ENCODE peak calls at places on chromosomes 16 and 17, in six cellular contexts. One of them, this sample, is unnamed.

GRCh38 chr16:11349599-11350276 is 4.5 kb downstream of the RMI2 start:
- DNase-seq in NCI-H1694 treated with DMSO at 0.1 percent for 48 hours: no peak
- DNase-seq in aorta: peak
- DNase-seq in HuH-7.5: no peak
- DNase-seq in KG1: no peak
- DNase-seq in erythroblast: no peak
- DNase-seq in this sample: peak

GRCh38 chr16:82185012-82185411 is 15.0 kb upstream of the MPHOSPH6 start:
- DNase-seq in NCI-H1694 treated with DMSO at 0.1 percent for 48 hours: no peak
- DNase-seq in erythroblast: no peak
- DNase-seq in KG1: no peak
- DNase-seq in HuH-7.5: no peak
- DNase-seq in aorta: no peak
- DNase-seq in this sample: no peak

GRCh38 chr17:78889525-78889924 is 13.5 kb downstream of the CEP295NL start:
- DNase-seq in erythroblast: no peak
- DNase-seq in HuH-7.5: no peak
- DNase-seq in NCI-H1694 treated with DMSO at 0.1 percent for 48 hours: no peak
- DNase-seq in KG1: no peak
- DNase-seq in aorta: no peak
- DNase-seq in this sample: no peak

GRCh38 chr17:56785396-56785795 is 48.3 kb downstream of the C17orf67 start:
- DNase-seq in aorta: no peak
- DNase-seq in KG1: no peak
- DNase-seq in HuH-7.5: no peak
- DNase-seq in erythroblast: no peak
- DNase-seq in NCI-H1694 treated with DMSO at 0.1 percent for 48 hours: peak
- DNase-seq in this sample: peak

GRCh38 chr17:7739746-7740145 is 22.2 kb downstream of the DNAH2 start:
- DNase-seq in HuH-7.5: no peak
- DNase-seq in erythroblast: no peak
- DNase-seq in NCI-H1694 treated with DMSO at 0.1 percent for 48 hours: no peak
- DNase-seq in aorta: no peak
- DNase-seq in KG1: no peak
- DNase-seq in this sample: no peak

GRCh38 chr16:69660166-69660565 is 66.2 kb downstream of the NQO1 start:
- DNase-seq in erythroblast: no peak
- DNase-seq in aorta: no peak
- DNase-seq in NCI-H1694 treated with DMSO at 0.1 percent for 48 hours: no peak
- DNase-seq in HuH-7.5: no peak
- DNase-seq in KG1: no peak
- DNase-seq in this sample: peak

GRCh38 chr16:84503751-84504395 is 586 bp downstream of the MEAK7 start:
- DNase-seq in KG1: no peak
- DNase-seq in NCI-H1694 treated with DMSO at 0.1 percent for 48 hours: no peak
- DNase-seq in erythroblast: peak
- DNase-seq in aorta: no peak
- DNase-seq in HuH-7.5: no peak
- DNase-seq in this sample: no peak

GRCh38 chr17:74465378-74466110 is 890 bp upstream of the CD300A start:
- DNase-seq in KG1: no peak
- DNase-seq in HuH-7.5: no peak
- DNase-seq in erythroblast: no peak
- DNase-seq in NCI-H1694 treated with DMSO at 0.1 percent for 48 hours: no peak
- DNase-seq in aorta: peak
- DNase-seq in this sample: no peak

GRCh38 chr16:58419241-58420012 is 27.2 kb downstream of the GINS3 start:
- DNase-seq in KG1: no peak
- DNase-seq in HuH-7.5: no peak
- DNase-seq in erythroblast: no peak
- DNase-seq in NCI-H1694 treated with DMSO at 0.1 percent for 48 hours: no peak
- DNase-seq in aorta: no peak
- DNase-seq in this sample: no peak

GRCh38 chr17:31802502-31802901 is 56.5 kb downstream of the COPRS start:
- DNase-seq in HuH-7.5: no peak
- DNase-seq in aorta: no peak
- DNase-seq in NCI-H1694 treated with DMSO at 0.1 percent for 48 hours: no peak
- DNase-seq in KG1: no peak
- DNase-seq in erythroblast: no peak
- DNase-seq in this sample: no peak

GRCh38 chr17:45838751-45839150 is 5.9 kb upstream of the SPPL2C start:
- DNase-seq in erythroblast: no peak
- DNase-seq in KG1: no peak
- DNase-seq in aorta: no peak
- DNase-seq in HuH-7.5: no peak
- DNase-seq in NCI-H1694 treated with DMSO at 0.1 percent for 48 hours: no peak
- DNase-seq in this sample: no peak

GRCh38 chr17:48505788-48506187 is 25.0 kb downstream of the HOXB1 start:
- DNase-seq in HuH-7.5: no peak
- DNase-seq in aorta: peak
- DNase-seq in NCI-H1694 treated with DMSO at 0.1 percent for 48 hours: no peak
- DNase-seq in erythroblast: no peak
- DNase-seq in KG1: no peak
- DNase-seq in this sample: peak

GRCh38 chr16:81711609-81712329 is 67.3 kb upstream of the PLCG2 start:
- DNase-seq in HuH-7.5: no peak
- DNase-seq in erythroblast: no peak
- DNase-seq in NCI-H1694 treated with DMSO at 0.1 percent for 48 hours: no peak
- DNase-seq in aorta: no peak
- DNase-seq in KG1: no peak
- DNase-seq in this sample: no peak

GRCh38 chr17:2828396-2829038 is 32.3 kb downstream of the RAP1GAP2 start:
- DNase-seq in erythroblast: peak
- DNase-seq in aorta: peak
- DNase-seq in KG1: no peak
- DNase-seq in NCI-H1694 treated with DMSO at 0.1 percent for 48 hours: peak
- DNase-seq in HuH-7.5: peak
- DNase-seq in this sample: peak

GRCh38 chr17:57145347-57145746 is 60.3 kb downstream of the AKAP1 start:
- DNase-seq in KG1: no peak
- DNase-seq in NCI-H1694 treated with DMSO at 0.1 percent for 48 hours: no peak
- DNase-seq in HuH-7.5: no peak
- DNase-seq in aorta: no peak
- DNase-seq in erythroblast: no peak
- DNase-seq in this sample: no peak

GRCh38 chr17:63993368-63993990 is 4.7 kb upstream of the PRR29 start:
- DNase-seq in KG1: no peak
- DNase-seq in aorta: peak
- DNase-seq in HuH-7.5: no peak
- DNase-seq in NCI-H1694 treated with DMSO at 0.1 percent for 48 hours: no peak
- DNase-seq in erythroblast: no peak
- DNase-seq in this sample: no peak

GRCh38 chr16:89256651-89257254 is 39.2 kb downstream of the ZNF778 start:
- DNase-seq in aorta: peak
- DNase-seq in NCI-H1694 treated with DMSO at 0.1 percent for 48 hours: no peak
- DNase-seq in KG1: no peak
- DNase-seq in erythroblast: peak
- DNase-seq in HuH-7.5: peak
- DNase-seq in this sample: peak

GRCh38 chr17:19739241-19740201 is 8.6 kb downstream of the ALDH3A1 start:
- DNase-seq in erythroblast: no peak
- DNase-seq in KG1: no peak
- DNase-seq in aorta: no peak
- DNase-seq in NCI-H1694 treated with DMSO at 0.1 percent for 48 hours: no peak
- DNase-seq in HuH-7.5: no peak
- DNase-seq in this sample: no peak

GRCh38 chr17:28413804-28414203 is 7.8 kb upstream of the SLC46A1 start:
- DNase-seq in erythroblast: no peak
- DNase-seq in NCI-H1694 treated with DMSO at 0.1 percent for 48 hours: no peak
- DNase-seq in HuH-7.5: no peak
- DNase-seq in KG1: no peak
- DNase-seq in aorta: no peak
- DNase-seq in this sample: no peak

GRCh38 chr16:67959520-67959919 is 8.9 kb downstream of the SLC12A4 start:
- DNase-seq in HuH-7.5: no peak
- DNase-seq in aorta: no peak
- DNase-seq in KG1: no peak
- DNase-seq in erythroblast: no peak
- DNase-seq in NCI-H1694 treated with DMSO at 0.1 percent for 48 hours: no peak
- DNase-seq in this sample: no peak

GRCh38 chr17:80175411-80175810 is 5.6 kb downstream of the CARD14 start:
- DNase-seq in NCI-H1694 treated with DMSO at 0.1 percent for 48 hours: peak
- DNase-seq in HuH-7.5: no peak
- DNase-seq in erythroblast: no peak
- DNase-seq in aorta: no peak
- DNase-seq in KG1: no peak
- DNase-seq in this sample: peak

GRCh38 chr17:63954402-63955063 is 18.2 kb downstream of the SCN4A start:
- DNase-seq in erythroblast: no peak
- DNase-seq in HuH-7.5: no peak
- DNase-seq in aorta: no peak
- DNase-seq in KG1: peak
- DNase-seq in NCI-H1694 treated with DMSO at 0.1 percent for 48 hours: no peak
- DNase-seq in this sample: no peak

GRCh38 chr17:19418312-19418992 is 7.4 kb downstream of the RNF112 start:
- DNase-seq in erythroblast: no peak
- DNase-seq in KG1: no peak
- DNase-seq in HuH-7.5: no peak
- DNase-seq in aorta: peak
- DNase-seq in NCI-H1694 treated with DMSO at 0.1 percent for 48 hours: no peak
- DNase-seq in this sample: no peak